ENCODE peak calls at places on chromosomes 13 and 19, in nine cellular contexts. One of them, this sample, is unnamed.

GRCh38 chr13:48194392-48194754 is 38.6 kb upstream of the ITM2B start:
- DNase-seq in body of pancreas: no peak
- DNase-seq in heart right ventricle: no peak
- DNase-seq in thoracic aorta: no peak
- DNase-seq in CD4-positive, alpha-beta T cell: no peak
- DNase-seq in transverse colon: no peak
- DNase-seq in PC-9: no peak
- DNase-seq in lung: no peak
- DNase-seq in psoas muscle: no peak
- DNase-seq in this sample: no peak

GRCh38 chr13:97583884-97584497 is 150.0 kb downstream of the RAP2A start:
- DNase-seq in body of pancreas: no peak
- DNase-seq in heart right ventricle: no peak
- DNase-seq in thoracic aorta: no peak
- DNase-seq in CD4-positive, alpha-beta T cell: no peak
- DNase-seq in transverse colon: no peak
- DNase-seq in PC-9: no peak
- DNase-seq in lung: no peak
- DNase-seq in psoas muscle: no peak
- DNase-seq in this sample: no peak

GRCh38 chr13:68254151-68254550 is 1024.0 kb upstream of the PCDH9 start:
- DNase-seq in body of pancreas: no peak
- DNase-seq in heart right ventricle: no peak
- DNase-seq in thoracic aorta: no peak
- DNase-seq in CD4-positive, alpha-beta T cell: no peak
- DNase-seq in transverse colon: no peak
- DNase-seq in PC-9: no peak
- DNase-seq in lung: no peak
- DNase-seq in psoas muscle: no peak
- DNase-seq in this sample: no peak

GRCh38 chr13:73722120-73722519 is 412.1 kb downstream of the KLF12 start:
- DNase-seq in body of pancreas: no peak
- DNase-seq in heart right ventricle: no peak
- DNase-seq in thoracic aorta: no peak
- DNase-seq in CD4-positive, alpha-beta T cell: no peak
- DNase-seq in transverse colon: no peak
- DNase-seq in PC-9: no peak
- DNase-seq in lung: no peak
- DNase-seq in psoas muscle: no peak
- DNase-seq in this sample: peak; percentile 85

GRCh38 chr13:99062593-99062992 is 84.7 kb upstream of the DOCK9 start:
- DNase-seq in body of pancreas: no peak
- DNase-seq in heart right ventricle: peak; percentile 76
- DNase-seq in thoracic aorta: no peak
- DNase-seq in CD4-positive, alpha-beta T cell: no peak
- DNase-seq in transverse colon: no peak
- DNase-seq in PC-9: no peak
- DNase-seq in lung: no peak
- DNase-seq in psoas muscle: no peak
- DNase-seq in this sample: no peak

GRCh38 chr13:114019367-114019766 is 45.5 kb upstream of the C13orf46 start:
- DNase-seq in body of pancreas: no peak
- DNase-seq in heart right ventricle: no peak
- DNase-seq in thoracic aorta: no peak
- DNase-seq in CD4-positive, alpha-beta T cell: peak; percentile 23
- DNase-seq in transverse colon: no peak
- DNase-seq in PC-9: no peak
- DNase-seq in lung: no peak
- DNase-seq in psoas muscle: no peak
- DNase-seq in this sample: no peak

GRCh38 chr13:88456155-88456554 is 785.0 kb downstream of the SLITRK5 start:
- DNase-seq in body of pancreas: no peak
- DNase-seq in heart right ventricle: no peak
- DNase-seq in thoracic aorta: no peak
- DNase-seq in CD4-positive, alpha-beta T cell: no peak
- DNase-seq in transverse colon: no peak
- DNase-seq in PC-9: no peak
- DNase-seq in lung: no peak
- DNase-seq in psoas muscle: no peak
- DNase-seq in this sample: no peak

GRCh38 chr13:113782472-113782871 is 23.4 kb downstream of the TMEM255B start:
- DNase-seq in body of pancreas: no peak
- DNase-seq in heart right ventricle: no peak
- DNase-seq in thoracic aorta: no peak
- DNase-seq in CD4-positive, alpha-beta T cell: no peak
- DNase-seq in transverse colon: no peak
- DNase-seq in PC-9: no peak
- DNase-seq in lung: no peak
- DNase-seq in psoas muscle: no peak
- DNase-seq in this sample: no peak

GRCh38 chr13:57630661-57631606 is 610 bp upstream of the PCDH17 start:
- DNase-seq in body of pancreas: no peak
- DNase-seq in heart right ventricle: peak; percentile 24
- DNase-seq in thoracic aorta: no peak
- DNase-seq in CD4-positive, alpha-beta T cell: no peak
- DNase-seq in transverse colon: no peak
- DNase-seq in PC-9: no peak
- DNase-seq in lung: no peak
- DNase-seq in psoas muscle: no peak
- DNase-seq in this sample: no peak

GRCh38 chr19:42267644-42268141 is 1.4 kb upstream of the CIC start:
- DNase-seq in body of pancreas: no peak
- DNase-seq in heart right ventricle: no peak
- DNase-seq in thoracic aorta: no peak
- DNase-seq in CD4-positive, alpha-beta T cell: no peak
- DNase-seq in transverse colon: peak; percentile 22
- DNase-seq in PC-9: no peak
- DNase-seq in lung: peak; percentile 28
- DNase-seq in psoas muscle: no peak
- DNase-seq in this sample: no peak
- H3K27ac ChIP-seq in body of pancreas: peak overlapping the region; percentile 100
- H3K27ac ChIP-seq in heart right ventricle: peak overlapping the region; percentile 99
- H3K27ac ChIP-seq in thoracic aorta: peak overlapping the region; percentile 88
- H3K27ac ChIP-seq in CD4-positive, alpha-beta T cell: peak overlapping the region; percentile 98
- H3K27ac ChIP-seq in transverse colon: peak overlapping the region; percentile 98
- H3K27ac ChIP-seq in PC-9: no peak overlapping the region
- H3K27ac ChIP-seq in lung: peak overlapping the region; percentile 94
- H3K27ac ChIP-seq in psoas muscle: peak overlapping the region; percentile 100
- H3K27ac ChIP-seq in this sample: peak overlapping the region; percentile 99

GRCh38 chr13:24505256-24505655 is 7.3 kb downstream of the PARP4 start:
- DNase-seq in body of pancreas: no peak
- DNase-seq in heart right ventricle: no peak
- DNase-seq in thoracic aorta: no peak
- DNase-seq in CD4-positive, alpha-beta T cell: no peak
- DNase-seq in transverse colon: no peak
- DNase-seq in PC-9: no peak
- DNase-seq in lung: peak; percentile 33
- DNase-seq in psoas muscle: no peak
- DNase-seq in this sample: no peak

GRCh38 chr13:24502567-24503375 is 9.8 kb downstream of the PARP4 start:
- DNase-seq in body of pancreas: no peak
- DNase-seq in heart right ventricle: no peak
- DNase-seq in thoracic aorta: no peak
- DNase-seq in CD4-positive, alpha-beta T cell: no peak
- DNase-seq in transverse colon: peak; percentile 62
- DNase-seq in PC-9: peak; percentile 80
- DNase-seq in lung: no peak
- DNase-seq in psoas muscle: no peak
- DNase-seq in this sample: peak; percentile 36

GRCh38 chr13:24505756-24506155 is 6.8 kb downstream of the PARP4 start:
- DNase-seq in body of pancreas: no peak
- DNase-seq in heart right ventricle: no peak
- DNase-seq in thoracic aorta: no peak
- DNase-seq in CD4-positive, alpha-beta T cell: no peak
- DNase-seq in transverse colon: no peak
- DNase-seq in PC-9: no peak
- DNase-seq in lung: no peak
- DNase-seq in psoas muscle: no peak
- DNase-seq in this sample: no peak

GRCh38 chr13:24500977-24501376 is 11.6 kb downstream of the PARP4 start:
- DNase-seq in body of pancreas: no peak
- DNase-seq in heart right ventricle: no peak
- DNase-seq in thoracic aorta: no peak
- DNase-seq in CD4-positive, alpha-beta T cell: no peak
- DNase-seq in transverse colon: no peak
- DNase-seq in PC-9: no peak
- DNase-seq in lung: no peak
- DNase-seq in psoas muscle: no peak
- DNase-seq in this sample: no peak

DNA sequence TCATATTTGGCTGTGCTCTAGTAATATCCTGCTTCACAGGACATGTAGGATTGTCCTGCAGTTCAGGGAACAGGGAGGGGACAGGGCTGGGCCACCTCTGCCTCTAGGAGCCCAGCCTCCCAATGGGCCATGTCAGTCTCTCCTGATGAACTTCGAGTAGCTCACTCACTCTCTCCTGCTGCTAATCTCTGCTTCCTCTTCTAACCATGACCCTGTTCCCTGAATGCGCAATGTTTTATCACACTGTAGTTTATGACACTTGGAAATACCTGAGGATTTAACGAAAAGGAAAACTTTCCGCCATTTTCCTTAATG is 9.2 kb downstream of the PARP4 start:
- DNase-seq in body of pancreas: no peak
- DNase-seq in heart right ventricle: no peak
- DNase-seq in thoracic aorta: no peak
- DNase-seq in CD4-positive, alpha-beta T cell: no peak
- DNase-seq in transverse colon: peak; percentile 39
- DNase-seq in PC-9: no peak
- DNase-seq in lung: no peak
- DNase-seq in psoas muscle: no peak
- DNase-seq in this sample: no peak
- H3K27ac ChIP-seq in body of pancreas: no peak overlapping the region
- H3K27ac ChIP-seq in heart right ventricle: no peak overlapping the region
- H3K27ac ChIP-seq in thoracic aorta: no peak overlapping the region
- H3K27ac ChIP-seq in CD4-positive, alpha-beta T cell: no peak overlapping the region
- H3K27ac ChIP-seq in transverse colon: peak overlapping the region; percentile 60
- H3K27ac ChIP-seq in PC-9: peak overlapping the region; percentile 89
- H3K27ac ChIP-seq in lung: no peak overlapping the region
- H3K27ac ChIP-seq in psoas muscle: no peak overlapping the region
- H3K27ac ChIP-seq in this sample: peak overlapping the region; percentile 79

GRCh38 chr19:58556633-58557252 is 1.7 kb downstream of the UBE2M start:
- DNase-seq in body of pancreas: no peak
- DNase-seq in heart right ventricle: no peak
- DNase-seq in thoracic aorta: no peak
- DNase-seq in CD4-positive, alpha-beta T cell: no peak
- DNase-seq in transverse colon: no peak
- DNase-seq in PC-9: no peak
- DNase-seq in lung: no peak
- DNase-seq in psoas muscle: no peak
- DNase-seq in this sample: no peak
- H3K27ac ChIP-seq in body of pancreas: peak overlapping the region; percentile 29
- H3K27ac ChIP-seq in heart right ventricle: peak overlapping the region; percentile 100
- H3K27ac ChIP-seq in thoracic aorta: peak overlapping the region; percentile 100
- H3K27ac ChIP-seq in CD4-positive, alpha-beta T cell: no peak overlapping the region
- H3K27ac ChIP-seq in transverse colon: peak overlapping the region; percentile 95
- H3K27ac ChIP-seq in PC-9: no peak overlapping the region
- H3K27ac ChIP-seq in lung: peak overlapping the region; percentile 99
- H3K27ac ChIP-seq in psoas muscle: peak overlapping the region; percentile 97
- H3K27ac ChIP-seq in this sample: peak overlapping the region; percentile 98

GRCh38 chr13:38900188-38900587 is 90.4 kb downstream of the STOML3 start:
- DNase-seq in body of pancreas: no peak
- DNase-seq in heart right ventricle: no peak
- DNase-seq in thoracic aorta: no peak
- DNase-seq in CD4-positive, alpha-beta T cell: no peak
- DNase-seq in transverse colon: no peak
- DNase-seq in PC-9: no peak
- DNase-seq in lung: no peak
- DNase-seq in psoas muscle: no peak
- DNase-seq in this sample: no peak

GRCh38 chr13:38908574-38908973 is 82.1 kb downstream of the STOML3 start:
- DNase-seq in body of pancreas: no peak
- DNase-seq in heart right ventricle: no peak
- DNase-seq in thoracic aorta: no peak
- DNase-seq in CD4-positive, alpha-beta T cell: no peak
- DNase-seq in transverse colon: no peak
- DNase-seq in PC-9: no peak
- DNase-seq in lung: no peak
- DNase-seq in psoas muscle: no peak
- DNase-seq in this sample: no peak

GRCh38 chr13:38902551-38902950 is 88.1 kb downstream of the STOML3 start:
- DNase-seq in body of pancreas: no peak
- DNase-seq in heart right ventricle: no peak
- DNase-seq in thoracic aorta: no peak
- DNase-seq in CD4-positive, alpha-beta T cell: no peak
- DNase-seq in transverse colon: no peak
- DNase-seq in PC-9: no peak
- DNase-seq in lung: no peak
- DNase-seq in psoas muscle: no peak
- DNase-seq in this sample: peak; percentile 51

GRCh38 chr13:38905081-38905480 is 85.5 kb downstream of the STOML3 start:
- DNase-seq in body of pancreas: peak; percentile 24
- DNase-seq in heart right ventricle: no peak
- DNase-seq in thoracic aorta: no peak
- DNase-seq in CD4-positive, alpha-beta T cell: no peak
- DNase-seq in transverse colon: no peak
- DNase-seq in PC-9: no peak
- DNase-seq in lung: no peak
- DNase-seq in psoas muscle: no peak
- DNase-seq in this sample: no peak

GRCh38 chr13:38905861-38906260 is 84.8 kb downstream of the STOML3 start:
- DNase-seq in body of pancreas: no peak
- DNase-seq in heart right ventricle: no peak
- DNase-seq in thoracic aorta: no peak
- DNase-seq in CD4-positive, alpha-beta T cell: no peak
- DNase-seq in transverse colon: no peak
- DNase-seq in PC-9: peak; percentile 17
- DNase-seq in lung: no peak
- DNase-seq in psoas muscle: no peak
- DNase-seq in this sample: no peak
- H3K27ac ChIP-seq in body of pancreas: no peak overlapping the region
- H3K27ac ChIP-seq in heart right ventricle: no peak overlapping the region
- H3K27ac ChIP-seq in thoracic aorta: no peak overlapping the region
- H3K27ac ChIP-seq in CD4-positive, alpha-beta T cell: no peak overlapping the region
- H3K27ac ChIP-seq in transverse colon: no peak overlapping the region
- H3K27ac ChIP-seq in PC-9: no peak overlapping the region
- H3K27ac ChIP-seq in lung: no peak overlapping the region
- H3K27ac ChIP-seq in psoas muscle: no peak overlapping the region
- H3K27ac ChIP-seq in this sample: peak overlapping the region; percentile 1